ENCODE peak calls at places on chromosomes 16 and 17, in four cellular contexts. U is PC-9, O is GM03348, G is T follicular helper cell. P is an unnamed sample.

GRCh38 chr17:55420067-55420775 is 1.4 kb downstream of the MMD start:
- DNase-seq in U (no peak), O (no peak), G (no peak), P (no peak)

GRCh38 chr17:79306688-79307323 is 232.2 kb downstream of the ENGASE start:
- DNase-seq in U (no peak), O (no peak), G (no peak), P (no peak)

GRCh38 chr17:63446218-63446980 is at the start of gene CYB561:
- DNase-seq in U (peak), O (peak), G (peak), P (peak)

GRCh38 chr17:79624658-79625478 is 14.0 kb upstream of the RBFOX3 start:
- DNase-seq in U (no peak), O (no peak), G (no peak), P (no peak)

GRCh38 chr17:330993-331701 is 21.5 kb downstream of the RPH3AL start:
- DNase-seq in U (no peak), O (peak), G (no peak), P (no peak)

GRCh38 chr17:36817483-36818048 is 119.7 kb upstream of the LHX1 start:
- DNase-seq in U (no peak), O (no peak), G (no peak), P (peak)

GRCh38 chr17:37239690-37240344 is 136.0 kb upstream of the C17orf78 start:
- DNase-seq in U (no peak), O (peak), G (no peak), P (peak)

GRCh38 chr16:20928774-20929411 is 28.3 kb downstream of the LYRM1 start:
- DNase-seq in U (no peak), O (peak), G (no peak), P (no peak)

GRCh38 chr16:82056550-82056896 is 21.5 kb downstream of the HSD17B2 start:
- DNase-seq in U (no peak), O (no peak), G (no peak), P (no peak)

GRCh38 chr16:88353691-88354090 is 29.1 kb upstream of the ZNF469 start:
- DNase-seq in U (no peak), O (no peak), G (no peak), P (no peak)

GRCh38 chr16:83887088-83887487 is 11.8 kb upstream of the MLYCD start:
- DNase-seq in U (no peak), O (peak), G (no peak), P (no peak)

GRCh38 chr17:56988901-56989572 is 11.1 kb downstream of the SCPEP1 start:
- DNase-seq in U (no peak), O (no peak), G (no peak), P (no peak)

GRCh38 chr17:58432806-58433573 is 15.7 kb upstream of the RNF43 start:
- DNase-seq in U (no peak), O (no peak), G (no peak), P (no peak)

GRCh38 chr16:24093049-24093448 is 163.1 kb upstream of the CACNG3 start:
- DNase-seq in U (no peak), O (no peak), G (no peak), P (no peak)

GRCh38 chr16:78816499-78817441 is 717.3 kb downstream of the WWOX start:
- DNase-seq in U (no peak), O (no peak), G (no peak), P (no peak)

GRCh38 chr17:76872221-76872873 is 4.1 kb downstream of the MGAT5B start:
- DNase-seq in U (peak), O (peak), G (no peak), P (peak)

GRCh38 chr17:45147102-45147580 is 1.1 kb upstream of the HEXIM1 start:
- DNase-seq in U (no peak), O (peak), G (peak), P (peak)

GRCh38 chr17:49454050-49454449 is 39.4 kb upstream of the PHB1 start:
- DNase-seq in U (no peak), O (peak), G (no peak), P (no peak)

GRCh38 chr17:56833023-56833811 is 503 bp downstream of the C17orf67 start:
- DNase-seq in U (no peak), O (peak), G (peak), P (no peak)

GRCh38 chr16:86379505-86379846 is 130.9 kb upstream of the FOXF1 start:
- DNase-seq in U (no peak), O (peak), G (no peak), P (no peak)

GRCh38 chr16:86975445-86975844 is 341.7 kb downstream of the C16orf95 start:
- DNase-seq in U (no peak), O (peak), G (no peak), P (peak)

GRCh38 chr17:53794875-53795274 is 27.9 kb upstream of the KIF2B start:
- DNase-seq in U (no peak), O (no peak), G (no peak), P (no peak)

GRCh38 chr17:59785091-59785799 is 77.8 kb downstream of the VMP1 start:
- DNase-seq in U (peak), O (no peak), G (no peak), P (peak)

GRCh38 chr16:29996773-29997250 is 771 bp downstream of the INO80E start:
- DNase-seq in U (no peak), O (no peak), G (no peak), P (no peak)

GRCh38 chr17:76868176-76868668 is at the start of gene MGAT5B:
- DNase-seq in U (peak), O (peak), G (peak), P (peak)

GRCh38 chr16:12788758-12789157 is 14.9 kb downstream of the CPPED1 start:
- DNase-seq in U (no peak), O (no peak), G (no peak), P (no peak)

GRCh38 chr16:70770968-70771552 is 29.9 kb downstream of the VAC14 start:
- DNase-seq in U (peak), O (peak), G (peak), P (peak)

GRCh38 chr17:7292194-7292593 is 2.2 kb downstream of the YBX2 start:
- DNase-seq in U (no peak), O (no peak), G (no peak), P (no peak)

GRCh38 chr17:78133971-78134898 is 3.7 kb downstream of the TMC8 start:
- DNase-seq in U (peak), O (no peak), G (peak), P (peak)

GRCh38 chr17:80780381-80781187 is 211.1 kb upstream of the CHMP6 start:
- DNase-seq in U (no peak), O (no peak), G (no peak), P (no peak)

GRCh38 chr16:67667817-67668494 is 1.3 kb downstream of the C16orf86 start:
- DNase-seq in U (peak), O (peak), G (peak), P (peak)

GRCh38 chr17:57045868-57046671 is 39.0 kb upstream of the AKAP1 start:
- DNase-seq in U (no peak), O (peak), G (no peak), P (no peak)

GRCh38 chr16:56289412-56289811 is 98.1 kb downstream of the GNAO1 start:
- DNase-seq in U (no peak), O (no peak), G (no peak), P (no peak)

GRCh38 chr16:48537909-48538745 is 71.9 kb downstream of the N4BP1 start:
- DNase-seq in U (no peak), O (no peak), G (no peak), P (no peak)